ENCODE peak calls at places on chromosome 22, in ten cellular contexts. D is AG10803, O is AG04449, X is epithelial cell of esophagus, A is GM12865, S is right cardiac atrium, V is heart right ventricle, F is SK-N-SH, E is HepG2, L is astrocyte. M is an unnamed sample.
A peak's percentile ranks its signal among the peaks of the same experiment; 100 is the strongest.

GRCh38 chr22:24695958-24696511 is 78.5 kb downstream of the PIWIL3 start:
- DNase-seq in F (no peak), X (no peak), D (no peak), V (peak; percentile 43), E (no peak), S (no peak), A (no peak), O (no peak), L (no peak), M (no peak)

GRCh38 chr22:39907605-39908097 is 6.8 kb downstream of the GRAP2 start:
- DNase-seq in A (no peak), V (no peak), F (no peak), L (no peak), O (no peak), S (no peak), E (no peak), X (no peak), D (no peak), M (no peak)

GRCh38 chr22:47116426-47117341 is 354.2 kb downstream of the TBC1D22A start:
- DNase-seq in E (no peak), X (no peak), A (no peak), V (no peak), D (no peak), S (no peak), L (no peak), F (no peak), O (no peak), M (no peak)

GRCh38 chr22:17542452-17542851 is 20.8 kb upstream of the SLC25A18 start:
- DNase-seq in X (no peak), O (no peak), E (no peak), D (no peak), S (no peak), V (no peak), F (no peak), L (no peak), A (no peak), M (no peak)

GRCh38 chr22:31496735-31497146 is 405 bp downstream of the SFI1 start:
- DNase-seq in X (peak; percentile 6), F (no peak), O (no peak), A (no peak), D (peak; percentile 6), V (peak; percentile 23), S (no peak), L (no peak), E (no peak), M (no peak)

GRCh38 chr22:30920407-30920806 is 48.2 kb downstream of the MORC2 start:
- DNase-seq in V (peak; percentile 76), O (no peak), L (peak; percentile 12), S (peak; percentile 82), F (peak; percentile 84), E (peak; percentile 32), A (peak; percentile 76), X (peak; percentile 63), D (peak; percentile 52), M (peak; percentile 12)

GRCh38 chr22:19644314-19645223 is 69.7 kb upstream of the SEPTIN5 start:
- DNase-seq in D (no peak), F (peak; percentile 19), X (no peak), O (no peak), E (no peak), V (no peak), L (no peak), S (no peak), A (no peak), M (no peak)

GRCh38 chr22:25282346-25282670 is 62.9 kb downstream of the CRYBB2 start:
- DNase-seq in F (no peak), X (no peak), L (no peak), O (no peak), S (no peak), D (no peak), V (no peak), A (no peak), E (no peak), M (no peak)

GRCh38 chr22:19002684-19003038 is 66.6 kb upstream of the PRODH start:
- DNase-seq in L (no peak), X (no peak), S (no peak), O (no peak), A (no peak), E (no peak), D (no peak), F (no peak), V (no peak), M (no peak)

GRCh38 chr22:20080776-20081654 is 974 bp downstream of the DGCR8 start:
- DNase-seq in F (peak; percentile 54), E (peak; percentile 43), D (peak; percentile 53), O (no peak), X (peak; percentile 76), A (peak; percentile 32), S (peak; percentile 56), L (peak; percentile 60), V (no peak), M (no peak)

GRCh38 chr22:17234144-17234623 is 14.9 kb upstream of the ADA2 start:
- DNase-seq in L (no peak), D (no peak), X (no peak), O (no peak), E (no peak), A (no peak), S (no peak), V (no peak), F (no peak), M (no peak)

DNA sequence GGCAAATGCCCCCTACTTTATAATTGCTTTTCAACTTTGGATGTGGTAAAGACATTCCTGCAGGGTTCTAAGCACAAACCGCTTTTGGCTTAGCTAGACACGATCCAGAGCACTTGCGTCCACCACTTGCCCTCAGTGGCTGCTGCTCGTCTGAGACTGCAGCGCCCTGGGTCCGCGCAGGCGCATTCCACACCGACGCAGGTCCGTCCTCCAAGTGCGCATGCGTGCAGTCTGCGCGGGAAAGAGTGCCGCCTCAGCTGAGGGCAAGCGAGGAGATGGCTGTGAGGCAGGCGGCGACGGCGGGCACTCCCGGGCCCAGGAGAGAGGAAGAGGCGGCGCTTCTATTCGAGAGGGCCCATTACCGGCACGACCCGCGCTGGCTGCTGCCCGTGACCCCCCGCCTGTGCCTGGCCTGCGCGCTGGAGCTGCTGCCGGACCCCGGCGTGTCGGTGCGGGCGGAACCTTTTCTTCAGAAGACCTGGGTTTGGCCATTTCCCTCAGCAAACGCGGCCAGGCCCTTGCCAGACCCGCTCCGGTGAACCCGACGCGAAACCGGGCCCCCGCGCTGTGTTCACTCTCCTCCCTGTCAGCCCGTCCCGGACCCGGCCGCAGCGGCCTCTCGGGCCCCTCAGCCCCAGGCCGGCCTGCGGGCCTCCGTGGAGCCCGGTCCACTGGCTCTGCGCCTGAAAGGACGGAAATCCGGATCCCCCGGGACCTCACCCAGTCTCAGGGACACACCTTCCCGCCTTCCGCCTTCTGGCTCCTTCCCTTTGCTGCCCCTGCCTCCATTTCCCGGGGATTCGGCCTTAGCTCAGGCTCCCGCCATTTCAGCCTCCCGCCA is at the start of gene MEI1:
- DNase-seq in D (peak; percentile 56), X (peak; percentile 63), L (peak; percentile 34), V (peak; percentile 86), E (no peak), O (no peak), A (peak; percentile 95), F (no peak), S (peak; percentile 91), M (no peak)
- H3K4me3 ChIP-seq in D (no peak within 1 kb of the TSS), X (no peak within 1 kb of the TSS), L (no peak within 1 kb of the TSS), V (peak within 1 kb of the TSS; percentile 4), E (no peak within 1 kb of the TSS), O (peak within 1 kb of the TSS; percentile 12), A (no peak within 1 kb of the TSS), F (no peak within 1 kb of the TSS), S (no peak within 1 kb of the TSS), M (no peak within 1 kb of the TSS)

GRCh38 chr22:36104435-36104834 is 56.1 kb downstream of the APOL3 start:
- DNase-seq in F (no peak), E (no peak), X (no peak), L (no peak), A (no peak), D (no peak), V (no peak), S (no peak), O (no peak), M (no peak)

GRCh38 chr22:36104988-36105387 is 55.6 kb downstream of the APOL3 start:
- DNase-seq in O (no peak), A (no peak), E (no peak), V (no peak), S (no peak), X (peak; percentile 40), D (no peak), F (no peak), L (no peak), M (no peak)

GRCh38 chr22:36103891-36104290 is 56.7 kb downstream of the APOL3 start:
- DNase-seq in A (no peak), X (no peak), L (no peak), F (no peak), O (no peak), V (no peak), D (no peak), E (no peak), S (no peak), M (no peak)

GRCh38 chr22:36107436-36107835 is 53.1 kb downstream of the APOL3 start:
- DNase-seq in V (no peak), A (no peak), O (no peak), L (no peak), D (no peak), E (no peak), F (no peak), X (no peak), S (no peak), M (no peak)

DNA sequence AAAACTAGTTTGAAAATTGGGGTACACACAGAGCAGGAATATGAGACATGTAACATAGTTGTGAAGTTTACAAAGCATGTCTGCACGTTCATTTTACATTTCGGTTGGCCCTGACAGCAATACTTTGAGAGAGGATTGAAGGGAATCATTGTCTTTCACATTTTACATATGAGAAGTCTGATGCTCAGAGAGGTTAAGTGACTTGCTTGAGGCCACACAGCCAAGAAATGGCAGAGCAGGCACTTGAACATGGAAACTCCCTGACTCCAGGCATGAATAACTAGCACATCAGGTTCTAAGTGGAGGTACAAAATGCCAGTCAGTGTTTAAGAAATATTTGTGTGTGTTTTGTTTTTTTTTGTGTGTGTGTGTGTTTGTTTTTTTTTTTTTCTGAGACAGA is 53.6 kb downstream of the APOL3 start:
- DNase-seq in F (no peak), A (no peak), O (no peak), X (no peak), S (no peak), D (no peak), V (no peak), L (no peak), E (no peak), M (no peak)
- H3K4me3 ChIP-seq in F (no peak overlapping the region), A (no peak overlapping the region), O (no peak overlapping the region), X (no peak overlapping the region), S (no peak overlapping the region), D (no peak overlapping the region), V (no peak overlapping the region), L (no peak overlapping the region), E (no peak overlapping the region), M (no peak overlapping the region)

DNA sequence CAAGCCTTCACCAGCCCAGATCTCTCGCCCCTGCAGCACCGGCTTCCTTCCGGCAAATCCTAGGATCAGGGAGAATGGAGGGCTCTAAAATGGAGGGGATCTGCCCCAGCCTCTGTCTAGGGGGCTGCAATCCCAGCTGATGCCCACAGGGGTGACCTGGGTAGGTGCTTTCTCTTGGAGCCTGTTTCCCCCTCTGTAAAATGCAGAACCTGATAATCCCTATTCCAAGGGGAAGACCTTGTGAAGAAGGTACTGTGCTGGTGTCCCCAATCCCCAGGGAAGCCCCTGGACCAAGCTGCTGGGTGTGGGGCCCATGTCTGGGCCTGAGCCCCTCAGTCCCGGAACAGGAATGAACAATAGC is 2.8 kb downstream of the EMID1 start:
- DNase-seq in X (no peak), O (no peak), L (no peak), D (no peak), F (peak; percentile 49), S (no peak), V (no peak), E (no peak), A (no peak), M (no peak)
- H3K4me3 ChIP-seq in X (no peak overlapping the region), O (no peak overlapping the region), L (no peak overlapping the region), D (no peak overlapping the region), F (no peak overlapping the region), S (no peak overlapping the region), V (no peak overlapping the region), E (no peak overlapping the region), A (peak overlapping the region; percentile 61), M (no peak overlapping the region)

GRCh38 chr22:36378080-36378788 is 9.5 kb downstream of the MYH9 start:
- DNase-seq in V (no peak), L (no peak), X (no peak), E (no peak), O (no peak), S (no peak), F (no peak), A (no peak), D (no peak), M (no peak)
- H3K4me3 ChIP-seq in V (no peak overlapping the region), L (no peak overlapping the region), X (no peak overlapping the region), E (no peak overlapping the region), O (no peak overlapping the region), S (no peak overlapping the region), F (no peak overlapping the region), A (peak overlapping the region; percentile 43), D (no peak overlapping the region), M (no peak overlapping the region)